ENCODE peak calls at places on chromosomes 5 and 9, in four cellular contexts. One of them, this sample, is unnamed.

GRCh38 chr5:147046226-147046625 is 167.7 kb upstream of the PPP2R2B start:
- DNase-seq in RWPE1: no peak
- DNase-seq in fibroblast of lung: peak; percentile 48
- DNase-seq in coronary artery: no peak
- DNase-seq in this sample: no peak

GRCh38 chr9:84669293-84670105 is at the start of gene NTRK2:
- DNase-seq in RWPE1: peak; percentile 24
- DNase-seq in fibroblast of lung: peak; percentile 46
- DNase-seq in coronary artery: peak; percentile 83
- DNase-seq in this sample: no peak

GRCh38 chr9:130768265-130768664 is 66.8 kb upstream of the ABL1 start:
- DNase-seq in RWPE1: no peak
- DNase-seq in fibroblast of lung: no peak
- DNase-seq in coronary artery: no peak
- DNase-seq in this sample: no peak

GRCh38 chr5:179122411-179123108 is 62.4 kb downstream of the ZNF354C start:
- DNase-seq in RWPE1: no peak
- DNase-seq in fibroblast of lung: no peak
- DNase-seq in coronary artery: no peak
- DNase-seq in this sample: no peak

GRCh38 chr9:116692619-116693018 is 5.5 kb downstream of the TRIM32 start:
- DNase-seq in RWPE1: no peak
- DNase-seq in fibroblast of lung: no peak
- DNase-seq in coronary artery: no peak
- DNase-seq in this sample: no peak

GRCh38 chr5:118548761-118549160 is 439.6 kb downstream of the DTWD2 start:
- DNase-seq in RWPE1: peak; percentile 45
- DNase-seq in fibroblast of lung: peak; percentile 58
- DNase-seq in coronary artery: no peak
- DNase-seq in this sample: no peak

GRCh38 chr5:170638051-170638450 is 134.2 kb downstream of the KCNIP1 start:
- DNase-seq in RWPE1: no peak
- DNase-seq in fibroblast of lung: no peak
- DNase-seq in coronary artery: peak; percentile 68
- DNase-seq in this sample: no peak

GRCh38 chr9:4590430-4591122 is 71.5 kb upstream of the PLPP6 start:
- DNase-seq in RWPE1: no peak
- DNase-seq in fibroblast of lung: peak; percentile 25
- DNase-seq in coronary artery: no peak
- DNase-seq in this sample: no peak

GRCh38 chr9:7408845-7409244 is 390.7 kb downstream of the DMAC1 start:
- DNase-seq in RWPE1: no peak
- DNase-seq in fibroblast of lung: no peak
- DNase-seq in coronary artery: no peak
- DNase-seq in this sample: no peak

GRCh38 chr9:105030285-105030684 is 102.3 kb upstream of the ABCA1 start:
- DNase-seq in RWPE1: no peak
- DNase-seq in fibroblast of lung: no peak
- DNase-seq in coronary artery: no peak
- DNase-seq in this sample: no peak

GRCh38 chr9:31140316-31140715 is 1244.1 kb upstream of the ACO1 start:
- DNase-seq in RWPE1: peak; percentile 35
- DNase-seq in fibroblast of lung: peak; percentile 59
- DNase-seq in coronary artery: no peak
- DNase-seq in this sample: no peak

GRCh38 chr5:127941646-127942045 is 141.9 kb upstream of the SLC12A2 start:
- DNase-seq in RWPE1: no peak
- DNase-seq in fibroblast of lung: peak; percentile 37
- DNase-seq in coronary artery: no peak
- DNase-seq in this sample: no peak

GRCh38 chr9:133658442-133659431 is 22.6 kb downstream of the DBH start:
- DNase-seq in RWPE1: peak; percentile 82
- DNase-seq in fibroblast of lung: peak; percentile 58
- DNase-seq in coronary artery: no peak
- DNase-seq in this sample: no peak

GRCh38 chr9:78121488-78121887 is 89.9 kb upstream of the GNAQ start:
- DNase-seq in RWPE1: peak; percentile 43
- DNase-seq in fibroblast of lung: peak; percentile 38
- DNase-seq in coronary artery: no peak
- DNase-seq in this sample: peak; percentile 5

GRCh38 chr9:5764130-5764868 is 68.6 kb downstream of the ERMP1 start:
- DNase-seq in RWPE1: no peak
- DNase-seq in fibroblast of lung: no peak
- DNase-seq in coronary artery: no peak
- DNase-seq in this sample: no peak

GRCh38 chr9:120928015-120928719 is 1.6 kb upstream of the TRAF1 start:
- DNase-seq in RWPE1: peak; percentile 62
- DNase-seq in fibroblast of lung: no peak
- DNase-seq in coronary artery: no peak
- DNase-seq in this sample: no peak

GRCh38 chr5:67206381-67207328 is 10.1 kb upstream of the CD180 start:
- DNase-seq in RWPE1: peak; percentile 98
- DNase-seq in fibroblast of lung: peak; percentile 98
- DNase-seq in coronary artery: no peak
- DNase-seq in this sample: peak; percentile 79
- H3K27ac ChIP-seq in RWPE1: peak overlapping the region; percentile 57
- H3K27ac ChIP-seq in fibroblast of lung: peak overlapping the region; percentile 20
- H3K27ac ChIP-seq in coronary artery: no peak overlapping the region
- H3K27ac ChIP-seq in this sample: peak overlapping the region; percentile 20

GRCh38 chr5:98736753-98737152 is 36.7 kb upstream of the RGMB start:
- DNase-seq in RWPE1: no peak
- DNase-seq in fibroblast of lung: no peak
- DNase-seq in coronary artery: no peak
- DNase-seq in this sample: no peak

GRCh38 chr5:98735806-98736507 is 37.5 kb upstream of the RGMB start:
- DNase-seq in RWPE1: no peak
- DNase-seq in fibroblast of lung: peak; percentile 65
- DNase-seq in coronary artery: no peak
- DNase-seq in this sample: no peak

GRCh38 chr5:98734646-98735045 is 38.8 kb upstream of the RGMB start:
- DNase-seq in RWPE1: no peak
- DNase-seq in fibroblast of lung: no peak
- DNase-seq in coronary artery: no peak
- DNase-seq in this sample: no peak
- TF ChIP-seq CTCF in RWPE1: no peak
- TF ChIP-seq CTCF in fibroblast of lung: no peak
- TF ChIP-seq CTCF in coronary artery: no peak
- TF ChIP-seq CTCF in this sample: no peak

GRCh38 chr9:33813712-33814641 is 3.0 kb upstream of the UBE2R2 start:
- DNase-seq in RWPE1: peak; percentile 48
- DNase-seq in fibroblast of lung: peak; percentile 85
- DNase-seq in coronary artery: no peak
- DNase-seq in this sample: no peak
- H3K27ac ChIP-seq in RWPE1: peak overlapping the region; percentile 36
- H3K27ac ChIP-seq in fibroblast of lung: peak overlapping the region; percentile 28
- H3K27ac ChIP-seq in coronary artery: peak overlapping the region; percentile 18
- H3K27ac ChIP-seq in this sample: no peak overlapping the region

GRCh38 chr9:124205686-124206352 is 51.9 kb upstream of the NEK6 start:
- DNase-seq in RWPE1: no peak
- DNase-seq in fibroblast of lung: no peak
- DNase-seq in coronary artery: no peak
- DNase-seq in this sample: no peak

GRCh38 chr9:124199474-124199873 is 58.3 kb upstream of the NEK6 start:
- DNase-seq in RWPE1: no peak
- DNase-seq in fibroblast of lung: no peak
- DNase-seq in coronary artery: no peak
- DNase-seq in this sample: no peak

GRCh38 chr9:124203818-124204217 is 53.9 kb upstream of the NEK6 start:
- DNase-seq in RWPE1: no peak
- DNase-seq in fibroblast of lung: no peak
- DNase-seq in coronary artery: no peak
- DNase-seq in this sample: no peak

GRCh38 chr9:124198948-124199347 is 58.8 kb upstream of the NEK6 start:
- DNase-seq in RWPE1: no peak
- DNase-seq in fibroblast of lung: no peak
- DNase-seq in coronary artery: peak; percentile 50
- DNase-seq in this sample: no peak

DNA sequence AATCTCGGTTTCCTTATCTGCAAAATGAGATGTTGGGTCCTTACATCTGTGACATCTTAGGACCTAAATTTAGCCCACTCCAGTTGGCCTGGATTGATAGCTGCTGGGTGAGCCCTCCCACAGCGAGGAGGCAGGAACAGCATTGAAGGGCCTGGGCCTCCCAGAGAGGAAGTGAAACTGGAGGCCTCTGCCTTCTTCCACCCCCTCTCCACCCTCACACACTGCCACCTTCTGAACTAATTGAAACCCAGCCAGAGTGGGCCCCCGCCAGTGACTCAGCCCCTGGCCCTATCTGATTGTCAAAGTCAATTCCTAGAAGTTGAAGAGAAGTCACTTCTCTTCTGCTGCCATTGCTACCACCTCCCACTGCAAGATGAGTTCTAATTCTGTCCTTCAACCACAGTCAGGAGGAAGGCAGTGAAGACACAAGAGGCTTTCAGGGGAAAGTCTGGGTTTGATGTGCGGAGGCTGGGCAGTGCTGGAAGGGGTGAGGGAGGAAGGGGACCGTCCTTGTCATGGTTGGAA is 55.2 kb upstream of the NEK6 start:
- DNase-seq in RWPE1: no peak
- DNase-seq in fibroblast of lung: peak; percentile 16
- DNase-seq in coronary artery: no peak
- DNase-seq in this sample: peak; percentile 41
- TF ChIP-seq CTCF in RWPE1: no peak
- TF ChIP-seq CTCF in fibroblast of lung: no peak
- TF ChIP-seq CTCF in coronary artery: no peak
- TF ChIP-seq CTCF in this sample: no peak

GRCh38 chr5:32991416-32991805 is 280.3 kb downstream of the NPR3 start:
- DNase-seq in RWPE1: no peak
- DNase-seq in fibroblast of lung: no peak
- DNase-seq in coronary artery: no peak
- DNase-seq in this sample: no peak
- H3K27ac ChIP-seq in RWPE1: no peak overlapping the region
- H3K27ac ChIP-seq in fibroblast of lung: no peak overlapping the region
- H3K27ac ChIP-seq in coronary artery: no peak overlapping the region
- H3K27ac ChIP-seq in this sample: no peak overlapping the region

GRCh38 chr5:142527234-142527633 is 158.7 kb downstream of the FGF1 start:
- DNase-seq in RWPE1: no peak
- DNase-seq in fibroblast of lung: no peak
- DNase-seq in coronary artery: no peak
- DNase-seq in this sample: no peak
- TF ChIP-seq CTCF in RWPE1: no peak
- TF ChIP-seq CTCF in fibroblast of lung: no peak
- TF ChIP-seq CTCF in coronary artery: no peak
- TF ChIP-seq CTCF in this sample: no peak

DNA sequence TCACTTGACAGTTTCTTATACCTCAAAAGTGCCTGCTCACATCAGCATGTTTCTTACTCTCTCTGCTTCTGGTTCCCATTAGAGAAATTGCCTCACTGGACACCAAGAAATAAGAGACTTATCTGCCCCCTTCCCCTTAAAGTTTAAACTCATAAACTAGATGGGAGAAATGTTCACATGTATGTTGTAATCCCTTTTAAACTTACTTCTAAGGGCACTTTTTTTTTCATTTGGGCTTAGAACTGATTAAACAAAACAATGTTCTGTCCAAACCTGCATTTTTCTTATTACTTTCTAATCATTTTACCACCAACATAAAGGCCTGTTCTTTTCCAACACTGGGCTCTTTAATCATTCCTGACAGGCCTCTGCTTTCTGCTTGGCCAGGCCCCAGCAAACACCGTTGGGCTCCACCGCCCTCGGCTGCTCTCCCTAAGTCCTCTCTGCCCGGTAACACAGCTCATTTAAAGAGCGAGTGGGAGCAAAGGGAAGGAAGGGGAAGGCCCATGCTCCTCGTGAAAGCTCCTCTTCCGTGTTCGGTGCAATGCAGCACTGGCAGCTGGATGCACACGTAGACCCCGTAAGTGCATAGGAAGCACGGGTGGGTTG is 53.4 kb downstream of the ROR2 start:
- DNase-seq in RWPE1: no peak
- DNase-seq in fibroblast of lung: peak; percentile 82
- DNase-seq in coronary artery: no peak
- DNase-seq in this sample: no peak
- H3K27ac ChIP-seq in RWPE1: peak overlapping the region; percentile 16
- H3K27ac ChIP-seq in fibroblast of lung: no peak overlapping the region
- H3K27ac ChIP-seq in coronary artery: no peak overlapping the region
- H3K27ac ChIP-seq in this sample: no peak overlapping the region

GRCh38 chr5:139915274-139915673 is 119.7 kb downstream of the PSD2 start:
- DNase-seq in RWPE1: no peak
- DNase-seq in fibroblast of lung: no peak
- DNase-seq in coronary artery: no peak
- DNase-seq in this sample: no peak
- TF ChIP-seq CTCF in RWPE1: no peak
- TF ChIP-seq CTCF in fibroblast of lung: no peak
- TF ChIP-seq CTCF in coronary artery: no peak
- TF ChIP-seq CTCF in this sample: no peak

GRCh38 chr9:98793031-98793430 is 3.3 kb downstream of the ANKS6 start:
- DNase-seq in RWPE1: no peak
- DNase-seq in fibroblast of lung: no peak
- DNase-seq in coronary artery: no peak
- DNase-seq in this sample: no peak

GRCh38 chr9:98789765-98790600 is 6.4 kb downstream of the ANKS6 start:
- DNase-seq in RWPE1: no peak
- DNase-seq in fibroblast of lung: no peak
- DNase-seq in coronary artery: no peak
- DNase-seq in this sample: no peak

GRCh38 chr9:98792096-98792490 is 4.3 kb downstream of the ANKS6 start:
- DNase-seq in RWPE1: no peak
- DNase-seq in fibroblast of lung: no peak
- DNase-seq in coronary artery: peak; percentile 68
- DNase-seq in this sample: no peak

GRCh38 chr9:98790601-98791146 is 5.7 kb downstream of the ANKS6 start:
- DNase-seq in RWPE1: no peak
- DNase-seq in fibroblast of lung: no peak
- DNase-seq in coronary artery: no peak
- DNase-seq in this sample: no peak

DNA sequence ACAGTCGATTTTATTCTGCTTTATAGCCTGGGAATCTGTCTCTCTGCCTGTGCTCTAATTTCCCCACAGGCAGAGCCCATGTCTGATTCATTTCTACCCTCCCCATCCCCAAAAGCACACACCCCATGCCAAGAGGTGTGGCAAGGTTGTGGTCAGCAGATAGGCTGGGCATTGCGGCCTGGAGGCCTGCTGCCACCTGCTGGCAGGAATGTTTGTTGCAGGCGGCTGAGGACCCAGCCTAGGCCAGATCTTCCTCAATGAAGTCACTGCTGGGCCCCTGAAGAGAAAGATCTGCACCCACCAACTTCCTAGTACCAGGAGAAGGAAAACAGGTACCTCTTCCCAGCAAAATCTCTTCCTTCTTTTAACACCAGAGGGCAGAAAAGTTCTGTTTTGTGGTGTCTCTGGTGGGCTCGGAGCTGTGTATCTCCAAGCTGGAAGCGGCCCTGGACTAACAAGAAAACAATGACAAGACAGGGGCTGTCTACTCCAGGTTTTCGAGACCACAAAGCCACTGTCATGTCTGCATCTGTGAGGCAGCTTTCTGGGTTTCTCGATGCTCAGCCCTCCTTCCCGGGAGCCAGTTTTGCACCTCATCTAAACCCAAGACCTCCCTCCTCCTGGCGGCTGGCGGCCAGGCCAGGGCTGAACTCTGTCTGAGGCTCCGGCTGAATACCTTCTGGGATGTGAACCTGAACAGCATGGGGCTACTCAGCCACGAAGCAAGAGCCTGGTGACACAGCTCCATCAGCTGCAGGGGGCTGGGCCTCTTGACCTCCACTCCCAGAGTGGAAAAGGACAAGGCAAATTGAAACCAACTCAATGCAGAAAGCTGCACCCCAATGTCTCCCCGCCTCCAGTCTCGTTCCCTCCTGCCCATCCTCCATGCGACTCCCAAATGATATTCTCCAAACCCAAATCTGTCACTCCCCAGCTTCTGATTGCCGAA is 4.9 kb downstream of the ANKS6 start:
- DNase-seq in RWPE1: peak; percentile 99
- DNase-seq in fibroblast of lung: peak; percentile 95
- DNase-seq in coronary artery: peak; percentile 91
- DNase-seq in this sample: peak; percentile 33
- H3K27ac ChIP-seq in RWPE1: peak overlapping the region; percentile 63
- H3K27ac ChIP-seq in fibroblast of lung: peak overlapping the region; percentile 49
- H3K27ac ChIP-seq in coronary artery: peak overlapping the region; percentile 14
- H3K27ac ChIP-seq in this sample: no peak overlapping the region

This sample was measured in CD8-positive, alpha-beta T cell.